ENCODE peak calls at places on chromosomes 13 and 19, in nine cellular contexts. One of them, this sample, is unnamed.

GRCh38 chr13:72970956-72971355 is 87.8 kb upstream of the KLF5 start:
- DNase-seq in cardiac muscle cell: no peak
- DNase-seq in fibroblast of pulmonary artery: no peak
- DNase-seq in colonic mucosa: no peak
- DNase-seq in keratinocyte: no peak
- DNase-seq in neural progenitor cell: no peak
- DNase-seq in left ventricle myocardium inferior: no peak
- DNase-seq in heart right ventricle: no peak
- DNase-seq in AG09309: peak; percentile 4
- DNase-seq in this sample: peak; percentile 37

GRCh38 chr13:108508263-108508662 is 121.1 kb upstream of the MYO16 start:
- DNase-seq in left ventricle myocardium inferior: no peak
- DNase-seq in AG09309: no peak
- DNase-seq in cardiac muscle cell: peak; percentile 12
- DNase-seq in fibroblast of pulmonary artery: peak; percentile 59
- DNase-seq in keratinocyte: no peak
- DNase-seq in neural progenitor cell: peak; percentile 77
- DNase-seq in colonic mucosa: no peak
- DNase-seq in heart right ventricle: no peak
- DNase-seq in this sample: no peak

GRCh38 chr19:9939301-9939913 is 3.1 kb upstream of the OLFM2 start:
- DNase-seq in keratinocyte: no peak
- DNase-seq in colonic mucosa: no peak
- DNase-seq in left ventricle myocardium inferior: no peak
- DNase-seq in cardiac muscle cell: peak; percentile 56
- DNase-seq in fibroblast of pulmonary artery: peak; percentile 64
- DNase-seq in AG09309: no peak
- DNase-seq in heart right ventricle: no peak
- DNase-seq in neural progenitor cell: peak; percentile 36
- DNase-seq in this sample: peak; percentile 34

GRCh38 chr19:33767898-33768413 is 28.7 kb upstream of the KCTD15 start:
- DNase-seq in heart right ventricle: no peak
- DNase-seq in colonic mucosa: no peak
- DNase-seq in left ventricle myocardium inferior: no peak
- DNase-seq in AG09309: no peak
- DNase-seq in keratinocyte: no peak
- DNase-seq in neural progenitor cell: peak; percentile 92
- DNase-seq in cardiac muscle cell: peak; percentile 33
- DNase-seq in fibroblast of pulmonary artery: peak; percentile 30
- DNase-seq in this sample: no peak

GRCh38 chr13:28052945-28053344 is 47.4 kb downstream of the FLT3 start:
- DNase-seq in AG09309: no peak
- DNase-seq in left ventricle myocardium inferior: no peak
- DNase-seq in neural progenitor cell: no peak
- DNase-seq in heart right ventricle: no peak
- DNase-seq in keratinocyte: no peak
- DNase-seq in fibroblast of pulmonary artery: no peak
- DNase-seq in cardiac muscle cell: no peak
- DNase-seq in colonic mucosa: no peak
- DNase-seq in this sample: no peak

GRCh38 chr13:37187110-37187509 is 81.6 kb upstream of the CSNK1A1L start:
- DNase-seq in left ventricle myocardium inferior: no peak
- DNase-seq in heart right ventricle: no peak
- DNase-seq in keratinocyte: no peak
- DNase-seq in colonic mucosa: no peak
- DNase-seq in AG09309: peak; percentile 80
- DNase-seq in fibroblast of pulmonary artery: peak; percentile 49
- DNase-seq in cardiac muscle cell: peak; percentile 13
- DNase-seq in neural progenitor cell: no peak
- DNase-seq in this sample: peak; percentile 89

GRCh38 chr13:102591988-102592781 is 4.6 kb upstream of the TPP2 start:
- DNase-seq in colonic mucosa: peak; percentile 87
- DNase-seq in keratinocyte: no peak
- DNase-seq in left ventricle myocardium inferior: peak; percentile 72
- DNase-seq in heart right ventricle: peak; percentile 70
- DNase-seq in neural progenitor cell: peak; percentile 84
- DNase-seq in cardiac muscle cell: peak; percentile 78
- DNase-seq in AG09309: peak; percentile 24
- DNase-seq in fibroblast of pulmonary artery: peak; percentile 70
- DNase-seq in this sample: peak; percentile 75

GRCh38 chr19:2695288-2695866 is 7.1 kb downstream of the GNG7 start:
- DNase-seq in left ventricle myocardium inferior: peak; percentile 60
- DNase-seq in heart right ventricle: peak; percentile 53
- DNase-seq in cardiac muscle cell: peak; percentile 12
- DNase-seq in fibroblast of pulmonary artery: no peak
- DNase-seq in keratinocyte: no peak
- DNase-seq in neural progenitor cell: no peak
- DNase-seq in AG09309: no peak
- DNase-seq in colonic mucosa: no peak
- DNase-seq in this sample: no peak

GRCh38 chr19:15091918-15092753 is 10.1 kb downstream of the OR1I1 start:
- DNase-seq in left ventricle myocardium inferior: no peak
- DNase-seq in colonic mucosa: peak; percentile 48
- DNase-seq in AG09309: no peak
- DNase-seq in cardiac muscle cell: peak; percentile 81
- DNase-seq in heart right ventricle: peak; percentile 15
- DNase-seq in fibroblast of pulmonary artery: peak; percentile 82
- DNase-seq in neural progenitor cell: peak; percentile 84
- DNase-seq in keratinocyte: no peak
- DNase-seq in this sample: peak; percentile 64

GRCh38 chr13:70923863-70924752 is 815.9 kb upstream of the KLHL1 start:
- DNase-seq in heart right ventricle: no peak
- DNase-seq in neural progenitor cell: no peak
- DNase-seq in left ventricle myocardium inferior: no peak
- DNase-seq in keratinocyte: no peak
- DNase-seq in AG09309: no peak
- DNase-seq in cardiac muscle cell: no peak
- DNase-seq in fibroblast of pulmonary artery: peak; percentile 0
- DNase-seq in colonic mucosa: no peak
- DNase-seq in this sample: no peak

GRCh38 chr13:99989376-99990044 is 7.9 kb downstream of the ZIC2 start:
- DNase-seq in colonic mucosa: no peak
- DNase-seq in fibroblast of pulmonary artery: no peak
- DNase-seq in keratinocyte: no peak
- DNase-seq in left ventricle myocardium inferior: no peak
- DNase-seq in neural progenitor cell: peak; percentile 56
- DNase-seq in cardiac muscle cell: no peak
- DNase-seq in AG09309: no peak
- DNase-seq in heart right ventricle: no peak
- DNase-seq in this sample: no peak

GRCh38 chr13:39578821-39579291 is 24.1 kb downstream of the LHFPL6 start:
- DNase-seq in cardiac muscle cell: no peak
- DNase-seq in colonic mucosa: no peak
- DNase-seq in fibroblast of pulmonary artery: no peak
- DNase-seq in heart right ventricle: no peak
- DNase-seq in neural progenitor cell: no peak
- DNase-seq in keratinocyte: no peak
- DNase-seq in AG09309: no peak
- DNase-seq in left ventricle myocardium inferior: no peak
- DNase-seq in this sample: no peak

GRCh38 chr13:100611678-100612492 is 23.3 kb upstream of the GGACT start:
- DNase-seq in AG09309: no peak
- DNase-seq in neural progenitor cell: no peak
- DNase-seq in colonic mucosa: no peak
- DNase-seq in left ventricle myocardium inferior: no peak
- DNase-seq in cardiac muscle cell: no peak
- DNase-seq in fibroblast of pulmonary artery: no peak
- DNase-seq in keratinocyte: peak; percentile 25
- DNase-seq in heart right ventricle: no peak
- DNase-seq in this sample: peak; percentile 8

GRCh38 chr19:54576411-54576976 is 2.9 kb downstream of the LILRA2 start:
- DNase-seq in keratinocyte: no peak
- DNase-seq in colonic mucosa: no peak
- DNase-seq in neural progenitor cell: no peak
- DNase-seq in cardiac muscle cell: no peak
- DNase-seq in heart right ventricle: no peak
- DNase-seq in fibroblast of pulmonary artery: no peak
- DNase-seq in AG09309: no peak
- DNase-seq in left ventricle myocardium inferior: no peak
- DNase-seq in this sample: no peak

GRCh38 chr13:28501547-28501946 is 6.6 kb upstream of the FLT1 start:
- DNase-seq in colonic mucosa: no peak
- DNase-seq in neural progenitor cell: no peak
- DNase-seq in AG09309: no peak
- DNase-seq in cardiac muscle cell: no peak
- DNase-seq in keratinocyte: no peak
- DNase-seq in left ventricle myocardium inferior: peak; percentile 24
- DNase-seq in heart right ventricle: peak; percentile 23
- DNase-seq in fibroblast of pulmonary artery: no peak
- DNase-seq in this sample: no peak

GRCh38 chr19:38740932-38741331 is 3.3 kb downstream of the CAPN12 start:
- DNase-seq in AG09309: no peak
- DNase-seq in colonic mucosa: no peak
- DNase-seq in heart right ventricle: no peak
- DNase-seq in neural progenitor cell: no peak
- DNase-seq in keratinocyte: no peak
- DNase-seq in left ventricle myocardium inferior: no peak
- DNase-seq in fibroblast of pulmonary artery: no peak
- DNase-seq in cardiac muscle cell: no peak
- DNase-seq in this sample: no peak

GRCh38 chr19:43474986-43475705 is 9.7 kb upstream of the LYPD3 start:
- DNase-seq in AG09309: no peak
- DNase-seq in heart right ventricle: peak; percentile 97
- DNase-seq in cardiac muscle cell: peak; percentile 95
- DNase-seq in keratinocyte: peak; percentile 55
- DNase-seq in colonic mucosa: peak; percentile 98
- DNase-seq in left ventricle myocardium inferior: peak; percentile 95
- DNase-seq in fibroblast of pulmonary artery: peak; percentile 93
- DNase-seq in neural progenitor cell: peak; percentile 98
- DNase-seq in this sample: peak; percentile 87

DNA sequence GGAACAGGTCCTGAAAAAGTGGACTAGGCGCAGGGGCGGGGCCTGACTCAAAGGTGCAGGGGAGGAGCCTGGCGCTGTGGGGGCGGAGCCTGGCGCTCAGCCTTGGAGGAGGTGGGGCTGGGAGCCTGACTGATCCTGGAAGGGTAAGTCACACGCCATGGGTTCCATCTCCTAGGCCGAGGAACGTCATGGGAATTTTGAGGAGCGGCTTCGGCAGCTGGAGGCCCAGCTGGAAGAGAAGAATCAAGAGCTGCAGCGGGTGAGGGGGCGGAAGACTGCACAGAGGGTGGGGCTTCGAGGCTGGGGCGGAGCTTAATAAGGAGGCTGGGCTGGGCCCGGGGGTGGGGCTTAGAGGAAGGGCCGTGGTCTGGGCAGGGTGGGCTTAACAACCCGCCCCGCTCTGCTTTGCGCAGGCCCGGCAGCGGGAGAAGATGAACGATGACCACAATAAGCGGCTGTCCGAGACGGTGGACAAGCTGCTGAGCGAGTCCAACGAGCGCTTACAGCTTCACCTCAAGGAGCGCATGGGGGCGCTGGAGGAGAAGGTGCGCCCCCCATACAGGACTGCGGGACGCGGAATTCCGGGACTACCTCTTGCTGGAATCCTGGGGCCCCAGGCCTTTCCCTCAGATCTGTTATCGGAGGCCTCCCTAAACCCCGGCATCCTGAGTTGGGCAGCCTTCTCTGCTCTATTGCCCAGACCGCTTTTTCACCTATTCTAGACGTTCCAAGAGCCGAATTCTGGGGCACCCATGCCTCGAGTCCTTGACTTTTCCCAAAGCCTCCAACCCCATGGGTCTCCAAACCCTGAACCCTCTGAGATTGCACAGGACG is 14.5 kb downstream of the PPFIA3 start:
- DNase-seq in cardiac muscle cell: peak; percentile 68
- DNase-seq in keratinocyte: no peak
- DNase-seq in fibroblast of pulmonary artery: peak; percentile 58
- DNase-seq in left ventricle myocardium inferior: peak; percentile 71
- DNase-seq in heart right ventricle: peak; percentile 76
- DNase-seq in AG09309: no peak
- DNase-seq in colonic mucosa: peak; percentile 92
- DNase-seq in neural progenitor cell: peak; percentile 67
- DNase-seq in this sample: peak; percentile 40
- TF ChIP-seq CTCF in cardiac muscle cell: peak; percentile 25
- TF ChIP-seq CTCF in keratinocyte: no peak
- TF ChIP-seq CTCF in fibroblast of pulmonary artery: peak; percentile 5
- TF ChIP-seq CTCF in left ventricle myocardium inferior: no peak
- TF ChIP-seq CTCF in heart right ventricle: no peak
- TF ChIP-seq CTCF in AG09309: no peak
- TF ChIP-seq CTCF in colonic mucosa: no peak
- TF ChIP-seq CTCF in neural progenitor cell: no peak
- TF ChIP-seq CTCF in this sample: no peak

DNA sequence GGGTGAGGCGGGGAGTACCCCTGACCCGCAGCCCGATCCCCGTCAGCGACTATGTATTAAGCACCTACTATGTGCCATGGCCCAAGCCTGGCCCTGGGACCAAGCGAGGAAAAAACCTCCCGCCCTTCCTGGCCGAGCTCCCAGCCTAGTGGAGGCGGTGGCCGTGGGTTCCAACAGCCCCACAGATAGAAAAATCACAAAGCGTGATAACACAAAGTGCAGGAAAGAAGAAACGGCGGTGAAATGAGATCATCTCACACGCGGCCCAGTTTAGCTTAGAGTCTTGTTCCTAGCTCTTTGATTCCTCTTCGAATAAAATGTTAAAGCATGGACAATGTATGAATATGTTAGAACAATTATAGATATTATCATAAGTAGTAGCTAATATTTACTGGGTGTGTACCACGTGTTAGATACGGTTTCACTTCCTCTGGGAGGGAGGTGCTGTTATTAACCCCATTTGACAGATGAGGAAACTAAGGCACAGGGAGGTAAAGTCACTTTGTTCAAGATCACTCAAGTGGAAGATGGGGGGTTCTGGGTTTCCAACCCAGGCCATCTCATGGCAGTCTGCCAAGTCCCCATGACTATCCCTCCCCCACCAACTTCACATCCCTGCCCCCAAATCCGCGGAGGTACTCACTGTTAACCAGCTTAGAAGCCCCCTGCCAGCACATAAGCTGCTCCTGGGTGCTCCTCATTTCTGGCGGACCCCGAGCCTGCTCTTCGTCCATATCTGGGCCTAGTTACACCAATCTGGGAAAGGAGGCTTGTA is 1.2 kb upstream of the FXYD7 start:
- DNase-seq in colonic mucosa: no peak
- DNase-seq in keratinocyte: no peak
- DNase-seq in left ventricle myocardium inferior: no peak
- DNase-seq in neural progenitor cell: peak; percentile 42
- DNase-seq in fibroblast of pulmonary artery: no peak
- DNase-seq in AG09309: no peak
- DNase-seq in heart right ventricle: no peak
- DNase-seq in cardiac muscle cell: peak; percentile 31
- DNase-seq in this sample: no peak
- H3K4me3 ChIP-seq in colonic mucosa: no peak overlapping the region
- H3K4me3 ChIP-seq in keratinocyte: no peak overlapping the region
- H3K4me3 ChIP-seq in left ventricle myocardium inferior: peak overlapping the region; percentile 43
- H3K4me3 ChIP-seq in neural progenitor cell: peak overlapping the region; percentile 59
- H3K4me3 ChIP-seq in fibroblast of pulmonary artery: peak overlapping the region; percentile 17
- H3K4me3 ChIP-seq in AG09309: no peak overlapping the region
- H3K4me3 ChIP-seq in heart right ventricle: no peak overlapping the region
- H3K4me3 ChIP-seq in cardiac muscle cell: no peak overlapping the region
- H3K4me3 ChIP-seq in this sample: no peak overlapping the region

GRCh38 chr13:87680298-87680697 is 9.1 kb downstream of the SLITRK5 start:
- DNase-seq in fibroblast of pulmonary artery: no peak
- DNase-seq in keratinocyte: no peak
- DNase-seq in left ventricle myocardium inferior: no peak
- DNase-seq in AG09309: no peak
- DNase-seq in colonic mucosa: no peak
- DNase-seq in cardiac muscle cell: no peak
- DNase-seq in neural progenitor cell: no peak
- DNase-seq in heart right ventricle: no peak
- DNase-seq in this sample: no peak
- TF ChIP-seq CTCF in fibroblast of pulmonary artery: no peak
- TF ChIP-seq CTCF in keratinocyte: peak; percentile 10
- TF ChIP-seq CTCF in left ventricle myocardium inferior: no peak
- TF ChIP-seq CTCF in AG09309: no peak
- TF ChIP-seq CTCF in colonic mucosa: no peak
- TF ChIP-seq CTCF in cardiac muscle cell: no peak
- TF ChIP-seq CTCF in neural progenitor cell: peak; percentile 38
- TF ChIP-seq CTCF in heart right ventricle: no peak
- TF ChIP-seq CTCF in this sample: no peak

GRCh38 chr19:7515471-7516226 is at the start of gene ZNF358:
- DNase-seq in AG09309: no peak
- DNase-seq in cardiac muscle cell: peak; percentile 76
- DNase-seq in keratinocyte: no peak
- DNase-seq in colonic mucosa: peak; percentile 79
- DNase-seq in heart right ventricle: peak; percentile 87
- DNase-seq in fibroblast of pulmonary artery: peak; percentile 63
- DNase-seq in left ventricle myocardium inferior: peak; percentile 85
- DNase-seq in neural progenitor cell: peak; percentile 96
- DNase-seq in this sample: peak; percentile 72
- H3K4me3 ChIP-seq in AG09309: peak within 1 kb of the TSS; percentile 83
- H3K4me3 ChIP-seq in cardiac muscle cell: peak within 1 kb of the TSS; percentile 99
- H3K4me3 ChIP-seq in keratinocyte: peak within 1 kb of the TSS; percentile 48
- H3K4me3 ChIP-seq in colonic mucosa: peak within 1 kb of the TSS; percentile 67
- H3K4me3 ChIP-seq in heart right ventricle: peak within 1 kb of the TSS; percentile 90
- H3K4me3 ChIP-seq in fibroblast of pulmonary artery: peak within 1 kb of the TSS; percentile 79
- H3K4me3 ChIP-seq in left ventricle myocardium inferior: peak within 1 kb of the TSS; percentile 90
- H3K4me3 ChIP-seq in neural progenitor cell: peak within 1 kb of the TSS; percentile 57
- H3K4me3 ChIP-seq in this sample: peak within 1 kb of the TSS; percentile 68

This sample was measured in AG10803.